ENCODE peak calls at places on chromosomes 5 and 9, in ten cellular contexts. M, R, O, B, Q, J, A, C, Z and K are unnamed samples.

GRCh38 chr9:123864291-123864690 is 65.6 kb downstream of the DENND1A start:
- DNase-seq in O (no peak), B (no peak), M (no peak), R (no peak), J (peak; percentile 28), C (no peak), Z (no peak), Q (no peak), A (no peak), K (no peak)

GRCh38 chr5:163503106-163504090 is 2.0 kb upstream of the MAT2B start:
- DNase-seq in Q (no peak), C (peak; percentile 69), B (no peak), M (peak; percentile 90), A (no peak), Z (peak; percentile 63), J (peak; percentile 64), R (peak; percentile 72), O (peak; percentile 50), K (peak; percentile 73)

GRCh38 chr9:94611638-94612068 is 18.0 kb upstream of the FBP2 start:
- DNase-seq in Q (no peak), Z (no peak), C (no peak), R (no peak), O (peak; percentile 54), A (no peak), M (no peak), J (no peak), B (no peak), K (no peak)

GRCh38 chr5:67934976-67935375 is 280.6 kb upstream of the PIK3R1 start:
- DNase-seq in J (no peak), Z (no peak), R (no peak), O (no peak), Q (no peak), B (no peak), M (no peak), C (no peak), A (no peak), K (no peak)

GRCh38 chr5:40929049-40929448 is 19.8 kb downstream of the C7 start:
- DNase-seq in B (no peak), A (no peak), J (no peak), Z (no peak), M (no peak), Q (no peak), C (no peak), R (no peak), O (no peak), K (no peak)

GRCh38 chr9:127336086-127336485 is 60.9 kb upstream of the SLC2A8 start:
- DNase-seq in A (no peak), Z (no peak), R (no peak), C (no peak), J (no peak), B (no peak), O (no peak), M (peak; percentile 36), Q (no peak), K (no peak)

GRCh38 chr5:160470437-160471341 is 49.0 kb downstream of the PTTG1 start:
- DNase-seq in R (no peak), A (no peak), B (no peak), C (no peak), O (no peak), Z (no peak), J (no peak), Q (no peak), M (peak; percentile 78), K (peak; percentile 26)

GRCh38 chr5:132473019-132473531 is 17.5 kb downstream of the IRF1 start:
- DNase-seq in Q (no peak), C (no peak), R (no peak), M (no peak), A (peak; percentile 17), J (no peak), O (peak; percentile 95), B (peak; percentile 76), Z (no peak), K (no peak)

GRCh38 chr5:125487231-125487630 is 740.8 kb upstream of the ZNF608 start:
- DNase-seq in A (no peak), R (no peak), O (no peak), J (no peak), Q (no peak), Z (no peak), M (peak; percentile 37), C (no peak), B (no peak), K (no peak)

GRCh38 chr9:103037508-103038477 is 42.7 kb downstream of the CYLC2 start:
- DNase-seq in Q (no peak), J (no peak), C (no peak), Z (no peak), R (no peak), B (no peak), O (no peak), A (no peak), M (peak; percentile 25), K (no peak)

GRCh38 chr5:102561894-102562760 is 63.3 kb upstream of the SLCO6A1 start:
- DNase-seq in C (peak; percentile 48), Q (no peak), A (no peak), O (peak; percentile 25), B (no peak), J (no peak), M (peak; percentile 42), R (peak; percentile 30), Z (peak; percentile 56), K (peak; percentile 8)

GRCh38 chr5:168600409-168600808 is 21.2 kb upstream of the PANK3 start:
- DNase-seq in Z (peak; percentile 52), J (no peak), R (peak; percentile 55), O (no peak), B (no peak), A (no peak), C (no peak), M (peak; percentile 39), Q (no peak), K (no peak)

GRCh38 chr5:68646142-68646541 is 430.6 kb downstream of the PIK3R1 start:
- DNase-seq in J (no peak), R (no peak), M (peak; percentile 45), C (no peak), A (no peak), B (no peak), O (no peak), Q (no peak), Z (no peak), K (no peak)

GRCh38 chr5:96528262-96528661 is 95.2 kb upstream of the PCSK1 start:
- DNase-seq in M (no peak), A (no peak), C (no peak), Z (no peak), Q (no peak), B (no peak), J (no peak), R (no peak), O (no peak), K (no peak)

GRCh38 chr5:68770566-68770965 is 323.2 kb upstream of the SLC30A5 start:
- DNase-seq in J (no peak), M (no peak), Z (no peak), Q (no peak), R (no peak), B (no peak), O (no peak), C (no peak), A (no peak), K (no peak)

GRCh38 chr5:74421365-74421764 is 219.2 kb downstream of the ENC1 start:
- DNase-seq in Q (no peak), O (no peak), C (no peak), M (no peak), B (no peak), A (no peak), R (no peak), J (no peak), Z (no peak), K (no peak)